ENCODE peak calls at places on chromosomes 4 and X, in four cellular contexts. N is DND-41; M is activated naive CD8-positive, alpha-beta T cell treated with anti-CD3 and anti-CD28 coated beads, Interleukin-2, amount 50 U/mL, for 16 hours; Z is non-pigmented ciliary epithelial cell. W is an unnamed sample.

GRCh38 chr4:140149851-140150635 is 3.9 kb downstream of the MAML3 start:
- DNase-seq in N (peak; percentile 87), M (peak; percentile 22), Z (no peak), W (no peak)

GRCh38 chr4:15451181-15451865 is 18.4 kb upstream of the CC2D2A start:
- DNase-seq in N (no peak), M (no peak), Z (no peak), W (no peak)

GRCh38 chr4:54959656-54960055 is 165.7 kb downstream of the KDR start:
- DNase-seq in N (no peak), M (no peak), Z (peak; percentile 66), W (peak; percentile 87)

GRCh38 chrX:150856101-150856500 is 42.4 kb downstream of the CD99L2 start:
- DNase-seq in N (no peak), M (no peak), Z (no peak), W (no peak)

GRCh38 chr4:88659890-88660208 is 37.8 kb downstream of the NAP1L5 start:
- DNase-seq in N (no peak), M (no peak), Z (no peak), W (no peak)

GRCh38 chrX:75156537-75156945 is 458 bp upstream of the ABCB7 start:
- DNase-seq in N (peak; percentile 5), M (no peak), Z (no peak), W (no peak)

GRCh38 chrX:30865020-30865419 is 24.0 kb downstream of the TAB3 start:
- DNase-seq in N (no peak), M (no peak), Z (no peak), W (no peak)

GRCh38 chr4:137599766-137600165 is 67.5 kb upstream of the PCDH18 start:
- DNase-seq in N (no peak), M (no peak), Z (no peak), W (no peak)

GRCh38 chrX:130296743-130297142 is 28.0 kb upstream of the ZNF280C start:
- DNase-seq in N (no peak), M (no peak), Z (no peak), W (no peak)

GRCh38 chr4:123170843-123171242 is 225.8 kb upstream of the SPRY1 start:
- DNase-seq in N (no peak), M (no peak), Z (peak; percentile 5), W (no peak)

GRCh38 chr4:36256398-36256828 is 12.1 kb upstream of the ARAP2 start:
- DNase-seq in N (peak; percentile 64), M (no peak), Z (no peak), W (no peak)

GRCh38 chrX:6644411-6644810 is 109.5 kb upstream of the VCX3A start:
- DNase-seq in N (no peak), M (no peak), Z (no peak), W (no peak)

GRCh38 chrX:44060221-44060620 is 87.0 kb upstream of the NDP start:
- DNase-seq in N (no peak), M (no peak), Z (no peak), W (no peak)

GRCh38 chr4:92172203-92172602 is 131.6 kb upstream of the GRID2 start:
- DNase-seq in N (no peak), M (no peak), Z (no peak), W (no peak)

GRCh38 chr4:178823673-178824072 is 1381.4 kb upstream of the AGA start:
- DNase-seq in N (no peak), M (no peak), Z (peak; percentile 1), W (no peak)

GRCh38 chrX:38215141-38215540 is 5.5 kb downstream of the SRPX start:
- DNase-seq in N (no peak), M (no peak), Z (no peak), W (no peak)

GRCh38 chr4:167219090-167219489 is 15.2 kb downstream of the SPOCK3 start:
- DNase-seq in N (no peak), M (no peak), Z (no peak), W (no peak)

GRCh38 chr4:154622598-154622997 is 10.1 kb upstream of the FGG start:
- DNase-seq in N (peak; percentile 29), M (no peak), Z (no peak), W (no peak)

GRCh38 chr4:81166431-81166830 is 48.6 kb downstream of the PRKG2 start:
- DNase-seq in N (no peak), M (no peak), Z (no peak), W (no peak)

GRCh38 chr4:123452585-123452984 is 56.0 kb downstream of the SPRY1 start:
- DNase-seq in N (no peak), M (no peak), Z (peak; percentile 71), W (peak; percentile 38)

GRCh38 chr4:54228563-54229501 is at the start of gene PDGFRA:
- DNase-seq in N (no peak), M (no peak), Z (no peak), W (peak; percentile 80)

GRCh38 chr4:25654971-25655963 is at the start of gene SLC34A2:
- DNase-seq in N (no peak), M (no peak), Z (no peak), W (no peak)

GRCh38 chr4:128379860-128380259 is 92.2 kb upstream of the PGRMC2 start:
- DNase-seq in N (peak; percentile 17), M (no peak), Z (no peak), W (no peak)

GRCh38 chr4:153393397-153393796 is 48.9 kb downstream of the MND1 start:
- DNase-seq in N (no peak), M (no peak), Z (no peak), W (no peak)

GRCh38 chr4:101258782-101259353 is 88.5 kb downstream of the PPP3CA start:
- DNase-seq in N (no peak), M (no peak), Z (no peak), W (no peak)

GRCh38 chr4:158805628-158806471 is 37.0 kb downstream of the FNIP2 start:
- DNase-seq in N (no peak), M (no peak), Z (no peak), W (no peak)

GRCh38 chr4:177293208-177294018 is 16.3 kb upstream of the NEIL3 start:
- DNase-seq in N (no peak), M (no peak), Z (no peak), W (no peak)

GRCh38 chrX:103442536-103442901 is 66.2 kb downstream of the BEX3 start:
- DNase-seq in N (no peak), M (no peak), Z (peak; percentile 40), W (no peak)

GRCh38 chr4:40990202-40990898 is 224.0 kb downstream of the APBB2 start:
- DNase-seq in N (no peak), M (no peak), Z (peak; percentile 98), W (peak; percentile 95)

GRCh38 chrX:132059973-132060540 is 37.0 kb downstream of the STK26 start:
- DNase-seq in N (no peak), M (no peak), Z (no peak), W (no peak)

GRCh38 chr4:153530996-153531375 is 64.8 kb downstream of the TMEM131L start:
- DNase-seq in N (no peak), M (no peak), Z (no peak), W (no peak)

GRCh38 chrX:102697506-102697905 is 14.7 kb upstream of the GPRASP2 start:
- DNase-seq in N (no peak), M (no peak), Z (no peak), W (no peak)

GRCh38 chr4:161457311-161457710 is 706.5 kb downstream of the FSTL5 start:
- DNase-seq in N (no peak), M (no peak), Z (no peak), W (no peak)

GRCh38 chr4:48403358-48403757 is 62.0 kb downstream of the SLAIN2 start:
- DNase-seq in N (no peak), M (no peak), Z (no peak), W (no peak)

GRCh38 chr4:185384877-185385465 is 10.8 kb downstream of the LRP2BP start:
- DNase-seq in N (no peak), M (no peak), Z (no peak), W (no peak)

GRCh38 chr4:156803056-156803455 is 168.5 kb downstream of the PDGFC start:
- DNase-seq in N (no peak), M (no peak), Z (no peak), W (no peak)

GRCh38 chrX:2385224-2385623 is 115.6 kb downstream of the DHRSX start:
- DNase-seq in N (no peak), M (no peak), Z (peak; percentile 82), W (peak; percentile 46)

GRCh38 chrX:134520860-134521390 is 61.0 kb downstream of the HPRT1 start:
- DNase-seq in N (peak; percentile 28), M (no peak), Z (no peak), W (no peak)

W was measured in AG04449.